ENCODE peak calls at places on chromosomes 12 and 14, in six cellular contexts. A, O, I, Z, D and Y are unnamed samples.

GRCh38 chr14:40240456-40240855 is 808.2 kb upstream of the FBXO33 start:
- DNase-seq in Z (no peak), I (no peak), O (no peak), A (no peak), D (no peak), Y (no peak)

GRCh38 chr14:74144789-74145188 is 60.0 kb downstream of the LIN52 start:
- DNase-seq in O (no peak), A (no peak), I (no peak), Z (no peak), D (no peak), Y (no peak)

GRCh38 chr12:75302225-75302624 is 27.9 kb downstream of the CAPS2 start:
- DNase-seq in D (no peak), I (no peak), A (no peak), Z (no peak), O (no peak), Y (no peak)

GRCh38 chr12:66664076-66664475 is 14.8 kb downstream of the GRIP1 start:
- DNase-seq in O (no peak), D (no peak), A (no peak), I (no peak), Z (no peak), Y (no peak)

GRCh38 chr12:6080149-6081045 is 44.1 kb downstream of the VWF start:
- DNase-seq in A (no peak), D (no peak), O (no peak), I (no peak), Z (no peak), Y (no peak)

GRCh38 chr12:13097526-13097925 is 5.9 kb downstream of the GSG1 start:
- DNase-seq in A (peak; percentile 44), O (no peak), I (no peak), Z (peak; percentile 40), D (no peak), Y (peak; percentile 42)

GRCh38 chr14:99929601-99930000 is 135.6 kb upstream of the EVL start:
- DNase-seq in A (no peak), I (no peak), Z (no peak), O (no peak), D (no peak), Y (no peak)

GRCh38 chr14:62189698-62190097 is 427.5 kb downstream of the SNAPC1 start:
- DNase-seq in D (no peak), A (peak; percentile 29), I (no peak), O (no peak), Z (peak; percentile 83), Y (peak; percentile 50)

GRCh38 chr14:100644784-100645183 is 57.6 kb upstream of the BEGAIN start:
- DNase-seq in O (no peak), I (no peak), Z (no peak), D (no peak), A (no peak), Y (no peak)

GRCh38 chr12:13942826-13943225 is 38.6 kb downstream of the GRIN2B start:
- DNase-seq in I (no peak), Z (no peak), D (no peak), A (no peak), O (no peak), Y (no peak)

GRCh38 chr12:57735198-57735855 is 3.2 kb downstream of the AGAP2 start:
- DNase-seq in O (no peak), A (no peak), D (no peak), Z (no peak), I (no peak), Y (no peak)

GRCh38 chr12:6635856-6636521 is at the start of gene LPAR5:
- DNase-seq in O (no peak), I (no peak), A (peak; percentile 20), Z (peak; percentile 85), D (peak; percentile 59), Y (no peak)

GRCh38 chr12:110744697-110745264 is 2.1 kb upstream of the PPP1CC start:
- DNase-seq in Z (peak; percentile 70), A (no peak), O (no peak), D (no peak), I (no peak), Y (peak; percentile 63)

GRCh38 chr12:100439797-100440196 is 33.9 kb upstream of the NR1H4 start:
- DNase-seq in I (no peak), O (no peak), Z (no peak), A (no peak), D (no peak), Y (no peak)